ENCODE peak calls at places on chromosomes 1 and 21, in ten cellular contexts. Q, U, H, F, N, S, R, D, W and T are unnamed samples.

GRCh38 chr21:42123509-42123908 is 52.4 kb downstream of the UMODL1 start:
- DNase-seq in Q (no peak), U (no peak), H (no peak), F (no peak), N (no peak), S (no peak), R (no peak), D (no peak), W (no peak), T (no peak)

GRCh38 chr1:115098979-115099692 is 9.8 kb upstream of the TSPAN2 start:
- DNase-seq in Q (peak; percentile 50), U (peak; percentile 69), H (peak; percentile 93), F (peak; percentile 71), N (peak; percentile 39), S (peak; percentile 61), R (peak; percentile 55), D (peak; percentile 84), W (no peak), T (no peak)

GRCh38 chr1:107254306-107254705 is 113.5 kb downstream of the NTNG1 start:
- DNase-seq in Q (no peak), U (no peak), H (no peak), F (no peak), N (no peak), S (no peak), R (no peak), D (no peak), W (no peak), T (no peak)

GRCh38 chr1:231317306-231318014 is 20.2 kb downstream of the EXOC8 start:
- DNase-seq in Q (no peak), U (no peak), H (no peak), F (peak; percentile 40), N (no peak), S (no peak), R (no peak), D (no peak), W (no peak), T (no peak)

GRCh38 chr1:6460349-6461236 is 5.4 kb downstream of the TNFRSF25 start:
- DNase-seq in Q (peak; percentile 86), U (no peak), H (no peak), F (peak; percentile 85), N (peak; percentile 60), S (peak; percentile 84), R (no peak), D (no peak), W (no peak), T (no peak)

GRCh38 chr21:14755086-14755485 is 209.0 kb upstream of the SAMSN1 start:
- DNase-seq in Q (no peak), U (no peak), H (no peak), F (no peak), N (no peak), S (no peak), R (no peak), D (no peak), W (no peak), T (no peak)

GRCh38 chr1:6014130-6014999 is 22.1 kb upstream of the NPHP4 start:
- DNase-seq in Q (no peak), U (no peak), H (no peak), F (no peak), N (no peak), S (no peak), R (no peak), D (no peak), W (no peak), T (no peak)

GRCh38 chr1:203361843-203362524 is 11.1 kb upstream of the FMOD start:
- DNase-seq in Q (no peak), U (peak; percentile 54), H (no peak), F (no peak), N (no peak), S (no peak), R (no peak), D (peak; percentile 6), W (no peak), T (peak; percentile 49)

GRCh38 chr1:116125761-116126160 is 14.6 kb downstream of the MAB21L3 start:
- DNase-seq in Q (no peak), U (no peak), H (no peak), F (no peak), N (no peak), S (no peak), R (no peak), D (no peak), W (no peak), T (peak; percentile 71)

GRCh38 chr1:66968574-66968973 is 43.8 kb downstream of the MIER1 start:
- DNase-seq in Q (no peak), U (no peak), H (no peak), F (no peak), N (no peak), S (no peak), R (no peak), D (no peak), W (no peak), T (no peak)

GRCh38 chr1:1001631-1002300 is 1.9 kb upstream of the HES4 start:
- DNase-seq in Q (peak; percentile 62), U (peak; percentile 72), H (peak; percentile 15), F (peak; percentile 94), N (peak; percentile 58), S (peak; percentile 50), R (no peak), D (peak; percentile 82), W (peak; percentile 66), T (peak; percentile 69)

GRCh38 chr1:237187854-237188253 is 145.9 kb downstream of the RYR2 start:
- DNase-seq in Q (no peak), U (no peak), H (no peak), F (no peak), N (no peak), S (no peak), R (no peak), D (no peak), W (no peak), T (no peak)